ENCODE peak calls at places on chromosomes 4 and X, in ten cellular contexts. V is nephron progenitor cell; L is NCI-H1436; F is tibial artery; P is M059J; R is occipital lobe; K is mesothelial cell of epicardium; U is effector CD4-positive, alpha-beta T cell; J is stimulated activated CD8-positive, alpha-beta memory T cell treated with anti-CD3 and anti-CD28 coated beads, Interleukin-7, amount 100 ng/mL, for 24 hours; N is NCI-H748 treated with DMSO at 0.1 percent for 48 hours. O is an unnamed sample.

GRCh38 chr4:87478732-87479250 is 50.4 kb downstream of the SPARCL1 start:
- DNase-seq in V (no peak), L (no peak), F (no peak), P (no peak), R (no peak), K (no peak), U (no peak), J (no peak), N (no peak), O (no peak)

GRCh38 chrX:38991656-38992558 is 190.6 kb downstream of the MID1IP1 start:
- DNase-seq in V (no peak), L (no peak), F (no peak), P (no peak), R (no peak), K (no peak), U (no peak), J (no peak), N (no peak), O (no peak)

GRCh38 chr4:77821775-77822174 is 2.6 kb upstream of the CNOT6L start:
- DNase-seq in V (no peak), L (no peak), F (no peak), P (no peak), R (no peak), K (no peak), U (peak), J (no peak), N (no peak), O (no peak)

GRCh38 chr4:163344147-163345050 is 707 bp downstream of the NPY5R start:
- DNase-seq in V (peak), L (no peak), F (no peak), P (peak), R (peak), K (peak), U (no peak), J (no peak), N (no peak), O (peak)

GRCh38 chrX:134717698-134718328 is 59.5 kb upstream of the PLAC1 start:
- DNase-seq in V (no peak), L (no peak), F (no peak), P (peak), R (no peak), K (no peak), U (no peak), J (no peak), N (no peak), O (no peak)

GRCh38 chrX:9865804-9866471 is 79.7 kb downstream of the SHROOM2 start:
- DNase-seq in V (no peak), L (no peak), F (no peak), P (peak), R (no peak), K (no peak), U (no peak), J (no peak), N (no peak), O (no peak)

GRCh38 chr4:93832097-93832496 is 3.5 kb downstream of the ATOH1 start:
- DNase-seq in V (no peak), L (no peak), F (no peak), P (no peak), R (no peak), K (no peak), U (no peak), J (no peak), N (no peak), O (no peak)

GRCh38 chr4:73701116-73701515 is 39.3 kb upstream of the CXCL8 start:
- DNase-seq in V (no peak), L (no peak), F (no peak), P (peak), R (no peak), K (no peak), U (no peak), J (no peak), N (no peak), O (no peak)

GRCh38 chr4:38468491-38468890 is 195.5 kb upstream of the KLF3 start:
- DNase-seq in V (no peak), L (no peak), F (no peak), P (no peak), R (no peak), K (no peak), U (no peak), J (no peak), N (no peak), O (no peak)

GRCh38 chr4:35934370-35934981 is 309.8 kb downstream of the ARAP2 start:
- DNase-seq in V (peak), L (no peak), F (no peak), P (peak), R (no peak), K (no peak), U (no peak), J (no peak), N (peak), O (no peak)

GRCh38 chr4:119038465-119038864 is 97.2 kb upstream of the MYOZ2 start:
- DNase-seq in V (no peak), L (no peak), F (no peak), P (peak), R (no peak), K (no peak), U (no peak), J (no peak), N (no peak), O (no peak)

GRCh38 chrX:132092439-132093065 is 35.3 kb downstream of the FRMD7 start:
- DNase-seq in V (peak), L (peak), F (peak), P (peak), R (no peak), K (peak), U (peak), J (peak), N (peak), O (peak)

GRCh38 chrX:56784666-56785065 is 55.6 kb downstream of the NBDY start:
- DNase-seq in V (no peak), L (no peak), F (no peak), P (no peak), R (no peak), K (no peak), U (no peak), J (no peak), N (no peak), O (peak)

GRCh38 chrX:139647597-139647996 is 60.4 kb downstream of the MCF2 start:
- DNase-seq in V (no peak), L (no peak), F (no peak), P (no peak), R (no peak), K (no peak), U (no peak), J (no peak), N (no peak), O (no peak)

GRCh38 chrX:45479835-45480422 is 279.3 kb upstream of the DIPK2B start:
- DNase-seq in V (no peak), L (no peak), F (no peak), P (peak), R (no peak), K (no peak), U (no peak), J (no peak), N (no peak), O (no peak)

GRCh38 chrX:11214346-11215190 is 78.6 kb upstream of the AMELX start:
- DNase-seq in V (no peak), L (no peak), F (no peak), P (no peak), R (no peak), K (no peak), U (no peak), J (no peak), N (no peak), O (no peak)

GRCh38 chrX:47662144-47662657 is 3.2 kb upstream of the UXT start:
- DNase-seq in V (no peak), L (no peak), F (peak), P (peak), R (no peak), K (no peak), U (no peak), J (no peak), N (no peak), O (no peak)

GRCh38 chr4:144667500-144667899 is 21.5 kb downstream of the HHIP start:
- DNase-seq in V (no peak), L (no peak), F (no peak), P (peak), R (no peak), K (no peak), U (no peak), J (no peak), N (no peak), O (no peak)

GRCh38 chr4:115548123-115548522 is 434.7 kb upstream of the NDST4 start:
- DNase-seq in V (no peak), L (no peak), F (no peak), P (no peak), R (no peak), K (no peak), U (no peak), J (no peak), N (no peak), O (no peak)

GRCh38 chr4:37771771-37772170 is 54.7 kb upstream of the PGM2 start:
- DNase-seq in V (no peak), L (no peak), F (no peak), P (no peak), R (no peak), K (no peak), U (no peak), J (no peak), N (no peak), O (no peak)

GRCh38 chr4:104064650-104065577 is 345.1 kb upstream of the TACR3 start:
- DNase-seq in V (peak), L (peak), F (peak), P (peak), R (peak), K (peak), U (no peak), J (no peak), N (peak), O (no peak)

GRCh38 chr4:8874003-8874895 is 2.6 kb upstream of the HMX1 start:
- DNase-seq in V (no peak), L (no peak), F (no peak), P (no peak), R (no peak), K (no peak), U (no peak), J (no peak), N (no peak), O (no peak)

GRCh38 chr4:8029689-8030088 is 90.0 kb upstream of the AFAP1 start:
- DNase-seq in V (no peak), L (no peak), F (no peak), P (no peak), R (no peak), K (no peak), U (no peak), J (no peak), N (no peak), O (no peak)

GRCh38 chr4:23728971-23729370 is 160.9 kb downstream of the PPARGC1A start:
- DNase-seq in V (no peak), L (no peak), F (no peak), P (peak), R (no peak), K (no peak), U (no peak), J (no peak), N (no peak), O (no peak)

GRCh38 chr4:108982786-108983185 is 219.9 kb upstream of the ETNPPL start:
- DNase-seq in V (no peak), L (no peak), F (no peak), P (no peak), R (no peak), K (no peak), U (no peak), J (no peak), N (no peak), O (no peak)

GRCh38 chr4:173717581-173717980 is 187.6 kb upstream of the HAND2 start:
- DNase-seq in V (no peak), L (no peak), F (no peak), P (no peak), R (no peak), K (no peak), U (no peak), J (no peak), N (no peak), O (no peak)

GRCh38 chrX:427812-428725 is 41.4 kb upstream of the PPP2R3B start:
- DNase-seq in V (peak), L (no peak), F (no peak), P (no peak), R (no peak), K (no peak), U (no peak), J (no peak), N (no peak), O (no peak)

GRCh38 chrX:77431227-77431626 is 16.0 kb upstream of the FGF16 start:
- DNase-seq in V (no peak), L (no peak), F (peak), P (peak), R (no peak), K (no peak), U (no peak), J (no peak), N (no peak), O (no peak)

GRCh38 chr4:24754586-24754985 is 40.8 kb upstream of the SOD3 start:
- DNase-seq in V (no peak), L (no peak), F (no peak), P (peak), R (no peak), K (no peak), U (no peak), J (no peak), N (no peak), O (no peak)

GRCh38 chr4:110005461-110006056 is 92.9 kb downstream of the EGF start:
- DNase-seq in V (no peak), L (peak), F (no peak), P (peak), R (no peak), K (no peak), U (no peak), J (no peak), N (peak), O (no peak)

GRCh38 chrX:70084592-70084991 is 22.3 kb downstream of the OTUD6A start:
- DNase-seq in V (no peak), L (no peak), F (no peak), P (no peak), R (no peak), K (no peak), U (no peak), J (no peak), N (no peak), O (no peak)

GRCh38 chr4:11743236-11743635 is 314.5 kb upstream of the HS3ST1 start:
- DNase-seq in V (no peak), L (no peak), F (no peak), P (no peak), R (no peak), K (no peak), U (no peak), J (no peak), N (peak), O (no peak)

O was measured in aorta.